ENCODE peak calls at places on chromosomes 2 and 18, in six cellular contexts. R is activated CD8-positive, alpha-beta T cell treated with anti-CD3 and anti-CD28 coated beads for 36 hours; I is AG08396; Z is activated CD4-positive, CD25-positive, alpha-beta regulatory T cell; C is T-helper 17 cell; W is activated CD4-positive, alpha-beta T cell treated with anti-CD3 and anti-CD28 coated beads, Interleukin-2, amount 50 U/mL, for 24 hours. J is an unnamed sample.

GRCh38 chr2:112938904-112939303 is 27.9 kb downstream of the IL37 start:
- DNase-seq in W (no peak), Z (no peak), I (no peak), R (peak), C (no peak), J (no peak)

GRCh38 chr2:123200035-123200434 is 825.1 kb upstream of the CNTNAP5 start:
- DNase-seq in R (no peak), W (no peak), C (no peak), Z (no peak), I (no peak), J (no peak)

GRCh38 chr18:58856881-58857280 is 7.8 kb upstream of the ZNF532 start:
- DNase-seq in Z (no peak), W (no peak), R (no peak), C (no peak), I (peak), J (no peak)

GRCh38 chr2:60565472-60565871 is 12.0 kb upstream of the BCL11A start:
- DNase-seq in I (no peak), R (no peak), W (no peak), Z (no peak), C (no peak), J (peak)

GRCh38 chr2:122101319-122101718 is 345.9 kb downstream of the TSN start:
- DNase-seq in W (no peak), R (no peak), I (no peak), Z (no peak), C (no peak), J (no peak)

GRCh38 chr2:24970483-24971299 is 1.1 kb downstream of the DNAJC27 start:
- DNase-seq in W (no peak), I (no peak), Z (no peak), C (no peak), R (no peak), J (no peak)

GRCh38 chr2:204738721-204739120 is 193.4 kb downstream of the PARD3B start:
- DNase-seq in I (no peak), C (no peak), R (no peak), Z (no peak), W (no peak), J (no peak)

GRCh38 chr2:133658020-133658903 is 90.0 kb upstream of the NCKAP5 start:
- DNase-seq in I (no peak), C (no peak), Z (no peak), R (no peak), W (no peak), J (no peak)

GRCh38 chr18:47283476-47283875 is 32.0 kb upstream of the SKOR2 start:
- DNase-seq in Z (no peak), C (no peak), W (no peak), I (no peak), R (no peak), J (no peak)

GRCh38 chr18:21910906-21911305 is 170.3 kb downstream of the MIB1 start:
- DNase-seq in R (no peak), Z (no peak), W (no peak), I (no peak), C (no peak), J (no peak)

GRCh38 chr2:96869281-96869823 is 528 bp downstream of the SEMA4C start:
- DNase-seq in I (peak), R (no peak), W (no peak), Z (no peak), C (no peak), J (peak)

GRCh38 chr2:174717273-174717672 is 47.0 kb downstream of the CHRNA1 start:
- DNase-seq in Z (no peak), I (peak), R (peak), C (no peak), W (no peak), J (no peak)

GRCh38 chr18:48728204-48728833 is 189.5 kb downstream of the CTIF start:
- DNase-seq in Z (no peak), W (no peak), C (no peak), R (no peak), I (peak), J (no peak)

GRCh38 chr2:63777816-63778215 is 63.9 kb upstream of the UGP2 start:
- DNase-seq in I (no peak), Z (no peak), R (no peak), W (no peak), C (no peak), J (no peak)

J was measured in Peyer's patch.